ENCODE peak calls at places on chromosomes 5 and 9, in five cellular contexts. O is ACHN, A is fibroblast of pulmonary artery, T is left ventricle myocardium inferior, Z is aorta. V is an unnamed sample.

GRCh38 chr5:170293273-170293672 is 4.3 kb downstream of the LCP2 start:
- DNase-seq in O (no peak), A (no peak), T (no peak), Z (no peak), V (no peak)

GRCh38 chr5:146560205-146560812 is 44.3 kb upstream of the GPR151 start:
- DNase-seq in O (peak), A (peak), T (no peak), Z (no peak), V (peak)

GRCh38 chr5:158700997-158701391 is 398.7 kb downstream of the EBF1 start:
- DNase-seq in O (no peak), A (no peak), T (no peak), Z (no peak), V (peak)

GRCh38 chr5:87229780-87230179 is 37.9 kb upstream of the RASA1 start:
- DNase-seq in O (no peak), A (peak), T (no peak), Z (no peak), V (no peak)

GRCh38 chr5:148352696-148353095 is 17.3 kb downstream of the SPINK9 start:
- DNase-seq in O (no peak), A (no peak), T (no peak), Z (no peak), V (no peak)

GRCh38 chr5:138770977-138771376 is 17.8 kb downstream of the CTNNA1 start:
- DNase-seq in O (no peak), A (no peak), T (no peak), Z (no peak), V (no peak)

GRCh38 chr5:141040093-141040762 is 10.9 kb upstream of the PCDHB1 start:
- DNase-seq in O (no peak), A (peak), T (peak), Z (peak), V (peak)

GRCh38 chr9:134166374-134166773 is 2.0 kb upstream of the RNU6ATAC start:
- DNase-seq in O (no peak), A (no peak), T (no peak), Z (peak), V (no peak)

GRCh38 chr5:16774806-16775205 is 158.0 kb upstream of the RETREG1 start:
- DNase-seq in O (no peak), A (no peak), T (no peak), Z (no peak), V (no peak)

GRCh38 chr5:66653380-66653779 is 57.2 kb downstream of the MAST4 start:
- DNase-seq in O (no peak), A (peak), T (no peak), Z (no peak), V (no peak)